ENCODE peak calls at places on chromosomes 12 and 14, in nine cellular contexts. N is NCI-H2081, H is GM12891, L is progenitor cell of endocrine pancreas, J is ACHN, M is hippocampal formation, B is germinal center, S is mesendoderm, D is NCI-H2107. E is an unnamed sample.

GRCh38 chr12:75760481-75761324 is 249.3 kb upstream of the KRR1 start:
- DNase-seq in N (no peak), H (no peak), L (no peak), J (no peak), M (no peak), B (no peak), S (no peak), D (no peak), E (no peak)

GRCh38 chr12:121773011-121773777 is 20.3 kb downstream of the RHOF start:
- DNase-seq in N (peak), H (peak), L (peak), J (peak), M (peak), B (peak), S (peak), D (peak), E (no peak)

GRCh38 chr12:96710127-96710745 is 196.8 kb upstream of the NEDD1 start:
- DNase-seq in N (peak), H (no peak), L (no peak), J (no peak), M (no peak), B (no peak), S (peak), D (no peak), E (no peak)

GRCh38 chr14:24262821-24263733 is at the start of gene TGM1:
- DNase-seq in N (no peak), H (no peak), L (no peak), J (no peak), M (no peak), B (no peak), S (peak), D (no peak), E (no peak)

GRCh38 chr12:9049520-9050133 is 60.3 kb downstream of the KLRG1 start:
- DNase-seq in N (peak), H (no peak), L (no peak), J (peak), M (no peak), B (peak), S (peak), D (no peak), E (peak)

GRCh38 chr14:87785868-87786267 is 207.1 kb downstream of the GALC start:
- DNase-seq in N (no peak), H (no peak), L (no peak), J (no peak), M (no peak), B (no peak), S (no peak), D (no peak), E (no peak)

GRCh38 chr12:76470028-76470939 is 89.3 kb downstream of the OSBPL8 start:
- DNase-seq in N (no peak), H (no peak), L (no peak), J (peak), M (no peak), B (no peak), S (peak), D (no peak), E (peak)

GRCh38 chr12:87201598-87201997 is 827.6 kb downstream of the C12orf50 start:
- DNase-seq in N (no peak), H (no peak), L (no peak), J (no peak), M (no peak), B (no peak), S (peak), D (no peak), E (no peak)

GRCh38 chr12:91542048-91542447 is 359.4 kb upstream of the DCN start:
- DNase-seq in N (no peak), H (no peak), L (no peak), J (no peak), M (no peak), B (no peak), S (no peak), D (no peak), E (no peak)

GRCh38 chr14:103594265-103594664 is 31.5 kb downstream of the COA8 start:
- DNase-seq in N (peak), H (no peak), L (no peak), J (no peak), M (peak), B (no peak), S (peak), D (peak), E (no peak)

GRCh38 chr12:47939009-47939601 is 24.3 kb upstream of the TMEM106C start:
- DNase-seq in N (no peak), H (no peak), L (no peak), J (no peak), M (no peak), B (no peak), S (no peak), D (no peak), E (no peak)

GRCh38 chr12:92597997-92598396 is 104.8 kb upstream of the PLEKHG7 start:
- DNase-seq in N (no peak), H (no peak), L (no peak), J (no peak), M (no peak), B (no peak), S (no peak), D (no peak), E (no peak)

GRCh38 chr12:45615268-45615667 is 114.2 kb upstream of the ARID2 start:
- DNase-seq in N (no peak), H (no peak), L (no peak), J (peak), M (no peak), B (no peak), S (no peak), D (peak), E (no peak)

GRCh38 chr12:64680235-64680634 is 69.9 kb downstream of the RASSF3 start:
- DNase-seq in N (no peak), H (no peak), L (no peak), J (peak), M (no peak), B (no peak), S (no peak), D (no peak), E (no peak)

GRCh38 chr14:104746071-104746545 is 6.8 kb upstream of the SIVA1 start:
- DNase-seq in N (no peak), H (no peak), L (no peak), J (no peak), M (no peak), B (no peak), S (no peak), D (no peak), E (no peak)

GRCh38 chr14:99359906-99360305 is 87.9 kb upstream of the BCL11B start:
- DNase-seq in N (no peak), H (no peak), L (no peak), J (no peak), M (no peak), B (no peak), S (no peak), D (no peak), E (no peak)

GRCh38 chr12:31865023-31865422 is 94.2 kb upstream of the RESF1 start:
- DNase-seq in N (no peak), H (no peak), L (no peak), J (no peak), M (no peak), B (no peak), S (no peak), D (no peak), E (no peak)

GRCh38 chr12:2084553-2085296 is 31.9 kb downstream of the CACNA1C start:
- DNase-seq in N (no peak), H (no peak), L (no peak), J (no peak), M (no peak), B (no peak), S (no peak), D (no peak), E (peak)

GRCh38 chr14:36067428-36068187 is 108.9 kb downstream of the PTCSC3 start:
- DNase-seq in N (no peak), H (no peak), L (no peak), J (no peak), M (no peak), B (no peak), S (no peak), D (peak), E (no peak)

GRCh38 chr12:3697311-3697870 is 55.5 kb downstream of the CRACR2A start:
- DNase-seq in N (no peak), H (no peak), L (no peak), J (no peak), M (no peak), B (no peak), S (no peak), D (no peak), E (no peak)

GRCh38 chr14:77565289-77566081 is 51.0 kb downstream of the SPTLC2 start:
- DNase-seq in N (no peak), H (no peak), L (no peak), J (no peak), M (no peak), B (no peak), S (no peak), D (no peak), E (no peak)

GRCh38 chr12:9214536-9214935 is 6.3 kb upstream of the PZP start:
- DNase-seq in N (no peak), H (no peak), L (no peak), J (no peak), M (no peak), B (no peak), S (no peak), D (no peak), E (no peak)